ENCODE peak calls at places on chromosomes 2 and 18, in six cellular contexts. One of them, this sample, is unnamed. For H3K9me3, the result is how much of the 10 kb centered on the place peaks cover.

GRCh38 chr2:63425079-63425416 is 163.2 kb downstream of the WDPCP start:
- DNase-seq in thoracic aorta: no peak
- DNase-seq in HepG2: no peak
- DNase-seq in heart right ventricle: no peak
- DNase-seq in A549: no peak
- DNase-seq in fibroblast of lung: no peak
- DNase-seq in this sample: no peak

GRCh38 chr2:198630384-198630783 is 826.0 kb downstream of the PLCL1 start:
- DNase-seq in thoracic aorta: no peak
- DNase-seq in HepG2: no peak
- DNase-seq in heart right ventricle: no peak
- DNase-seq in A549: no peak
- DNase-seq in fibroblast of lung: no peak
- DNase-seq in this sample: no peak

GRCh38 chr2:14420851-14421250 is 211.7 kb upstream of the LRATD1 start:
- DNase-seq in thoracic aorta: no peak
- DNase-seq in HepG2: no peak
- DNase-seq in heart right ventricle: no peak
- DNase-seq in A549: no peak
- DNase-seq in fibroblast of lung: peak
- DNase-seq in this sample: no peak

GRCh38 chr2:180291552-180292421 is 284.7 kb upstream of the CWC22 start:
- DNase-seq in thoracic aorta: no peak
- DNase-seq in HepG2: no peak
- DNase-seq in heart right ventricle: no peak
- DNase-seq in A549: peak
- DNase-seq in fibroblast of lung: peak
- DNase-seq in this sample: no peak

GRCh38 chr2:237223208-237223861 is 137.6 kb downstream of the COPS8 start:
- DNase-seq in thoracic aorta: peak
- DNase-seq in HepG2: no peak
- DNase-seq in heart right ventricle: no peak
- DNase-seq in A549: peak
- DNase-seq in fibroblast of lung: peak
- DNase-seq in this sample: no peak

GRCh38 chr2:43898134-43898957 is 59.6 kb downstream of the ABCG8 start:
- DNase-seq in thoracic aorta: no peak
- DNase-seq in HepG2: peak
- DNase-seq in heart right ventricle: no peak
- DNase-seq in A549: peak
- DNase-seq in fibroblast of lung: no peak
- DNase-seq in this sample: peak

GRCh38 chr2:168490015-168490874 is 34.2 kb downstream of the CERS6 start:
- DNase-seq in thoracic aorta: no peak
- DNase-seq in HepG2: peak
- DNase-seq in heart right ventricle: no peak
- DNase-seq in A549: peak
- DNase-seq in fibroblast of lung: peak
- DNase-seq in this sample: no peak

GRCh38 chr18:50623694-50624352 is 63.9 kb downstream of the MAPK4 start:
- DNase-seq in thoracic aorta: no peak
- DNase-seq in HepG2: no peak
- DNase-seq in heart right ventricle: no peak
- DNase-seq in A549: no peak
- DNase-seq in fibroblast of lung: no peak
- DNase-seq in this sample: no peak

GRCh38 chr2:146764301-146764700 is 1080.5 kb upstream of the ACVR2A start:
- DNase-seq in thoracic aorta: no peak
- DNase-seq in HepG2: no peak
- DNase-seq in heart right ventricle: no peak
- DNase-seq in A549: no peak
- DNase-seq in fibroblast of lung: peak
- DNase-seq in this sample: no peak

GRCh38 chr2:241764272-241765241 is 12.1 kb upstream of the GAL3ST2 start:
- DNase-seq in thoracic aorta: no peak
- DNase-seq in HepG2: no peak
- DNase-seq in heart right ventricle: no peak
- DNase-seq in A549: no peak
- DNase-seq in fibroblast of lung: no peak
- DNase-seq in this sample: no peak

GRCh38 chr2:219207254-219207883 is 787 bp downstream of the ZFAND2B start:
- DNase-seq in thoracic aorta: no peak
- DNase-seq in HepG2: no peak
- DNase-seq in heart right ventricle: no peak
- DNase-seq in A549: no peak
- DNase-seq in fibroblast of lung: no peak
- DNase-seq in this sample: no peak

GRCh38 chr2:27954771-27955384 is 64.3 kb downstream of the BABAM2 start:
- DNase-seq in thoracic aorta: peak
- DNase-seq in HepG2: peak
- DNase-seq in heart right ventricle: peak
- DNase-seq in A549: peak
- DNase-seq in fibroblast of lung: peak
- DNase-seq in this sample: peak

GRCh38 chr18:58143391-58143790 is 99.4 kb downstream of the NEDD4L start:
- DNase-seq in thoracic aorta: no peak
- DNase-seq in HepG2: no peak
- DNase-seq in heart right ventricle: no peak
- DNase-seq in A549: no peak
- DNase-seq in fibroblast of lung: no peak
- DNase-seq in this sample: no peak

GRCh38 chr2:53787255-53787910 is 539 bp downstream of the ERLEC1 start:
- DNase-seq in thoracic aorta: no peak
- DNase-seq in HepG2: peak
- DNase-seq in heart right ventricle: no peak
- DNase-seq in A549: no peak
- DNase-seq in fibroblast of lung: peak
- DNase-seq in this sample: no peak

GRCh38 chr2:234249873-234250272 is 199.4 kb downstream of the SPP2 start:
- DNase-seq in thoracic aorta: no peak
- DNase-seq in HepG2: no peak
- DNase-seq in heart right ventricle: no peak
- DNase-seq in A549: peak
- DNase-seq in fibroblast of lung: peak
- DNase-seq in this sample: no peak

GRCh38 chr2:202426751-202427150 is 50.6 kb downstream of the BMPR2 start:
- DNase-seq in thoracic aorta: no peak
- DNase-seq in HepG2: no peak
- DNase-seq in heart right ventricle: no peak
- DNase-seq in A549: no peak
- DNase-seq in fibroblast of lung: no peak
- DNase-seq in this sample: no peak

GRCh38 chr2:162198239-162198638 is 45.0 kb downstream of the FAP start:
- DNase-seq in thoracic aorta: no peak
- DNase-seq in HepG2: no peak
- DNase-seq in heart right ventricle: no peak
- DNase-seq in A549: no peak
- DNase-seq in fibroblast of lung: peak
- DNase-seq in this sample: no peak

GRCh38 chr2:19292007-19292406 is 66.4 kb downstream of the OSR1 start:
- DNase-seq in thoracic aorta: no peak
- DNase-seq in HepG2: no peak
- DNase-seq in heart right ventricle: no peak
- DNase-seq in A549: no peak
- DNase-seq in fibroblast of lung: no peak
- DNase-seq in this sample: no peak

GRCh38 chr18:14917311-14917710 is 169.3 kb downstream of the ANKRD30B start:
- DNase-seq in thoracic aorta: no peak
- DNase-seq in HepG2: no peak
- DNase-seq in heart right ventricle: no peak
- DNase-seq in A549: no peak
- DNase-seq in fibroblast of lung: no peak
- DNase-seq in this sample: no peak
- H3K9me3 ChIP-seq in thoracic aorta: under half
- H3K9me3 ChIP-seq in HepG2: under half
- H3K9me3 ChIP-seq in heart right ventricle: under half
- H3K9me3 ChIP-seq in A549: under half
- H3K9me3 ChIP-seq in fibroblast of lung: under half
- H3K9me3 ChIP-seq in this sample: under half

GRCh38 chr18:78890388-78890787 is 89.2 kb upstream of the SALL3 start:
- DNase-seq in thoracic aorta: no peak
- DNase-seq in HepG2: no peak
- DNase-seq in heart right ventricle: no peak
- DNase-seq in A549: no peak
- DNase-seq in fibroblast of lung: no peak
- DNase-seq in this sample: no peak

GRCh38 chr18:78892721-78893120 is 86.9 kb upstream of the SALL3 start:
- DNase-seq in thoracic aorta: no peak
- DNase-seq in HepG2: no peak
- DNase-seq in heart right ventricle: no peak
- DNase-seq in A549: no peak
- DNase-seq in fibroblast of lung: no peak
- DNase-seq in this sample: no peak

GRCh38 chr18:78892201-78892600 is 87.4 kb upstream of the SALL3 start:
- DNase-seq in thoracic aorta: no peak
- DNase-seq in HepG2: no peak
- DNase-seq in heart right ventricle: no peak
- DNase-seq in A549: no peak
- DNase-seq in fibroblast of lung: no peak
- DNase-seq in this sample: no peak

GRCh38 chr18:78891185-78891762 is 88.3 kb upstream of the SALL3 start:
- DNase-seq in thoracic aorta: no peak
- DNase-seq in HepG2: no peak
- DNase-seq in heart right ventricle: no peak
- DNase-seq in A549: no peak
- DNase-seq in fibroblast of lung: no peak
- DNase-seq in this sample: no peak

GRCh38 chr18:78889250-78889649 is 90.4 kb upstream of the SALL3 start:
- DNase-seq in thoracic aorta: no peak
- DNase-seq in HepG2: no peak
- DNase-seq in heart right ventricle: no peak
- DNase-seq in A549: no peak
- DNase-seq in fibroblast of lung: no peak
- DNase-seq in this sample: no peak
- H3K9me3 ChIP-seq in thoracic aorta: under half
- H3K9me3 ChIP-seq in HepG2: under half
- H3K9me3 ChIP-seq in heart right ventricle: under half
- H3K9me3 ChIP-seq in A549: under half
- H3K9me3 ChIP-seq in fibroblast of lung: under half
- H3K9me3 ChIP-seq in this sample: under half

GRCh38 chr18:70627100-70627802 is 338.4 kb downstream of the SOCS6 start:
- DNase-seq in thoracic aorta: no peak
- DNase-seq in HepG2: no peak
- DNase-seq in heart right ventricle: no peak
- DNase-seq in A549: no peak
- DNase-seq in fibroblast of lung: no peak
- DNase-seq in this sample: no peak

GRCh38 chr18:70623106-70623505 is 334.3 kb downstream of the SOCS6 start:
- DNase-seq in thoracic aorta: no peak
- DNase-seq in HepG2: no peak
- DNase-seq in heart right ventricle: no peak
- DNase-seq in A549: no peak
- DNase-seq in fibroblast of lung: no peak
- DNase-seq in this sample: no peak

GRCh38 chr18:70620837-70621612 is 332.2 kb downstream of the SOCS6 start:
- DNase-seq in thoracic aorta: no peak
- DNase-seq in HepG2: no peak
- DNase-seq in heart right ventricle: no peak
- DNase-seq in A549: no peak
- DNase-seq in fibroblast of lung: no peak
- DNase-seq in this sample: no peak

GRCh38 chr18:70621710-70622109 is 332.9 kb downstream of the SOCS6 start:
- DNase-seq in thoracic aorta: no peak
- DNase-seq in HepG2: no peak
- DNase-seq in heart right ventricle: no peak
- DNase-seq in A549: no peak
- DNase-seq in fibroblast of lung: no peak
- DNase-seq in this sample: peak
- H3K9me3 ChIP-seq in thoracic aorta: under half
- H3K9me3 ChIP-seq in HepG2: under half
- H3K9me3 ChIP-seq in heart right ventricle: under half
- H3K9me3 ChIP-seq in A549: under half
- H3K9me3 ChIP-seq in fibroblast of lung: under half
- H3K9me3 ChIP-seq in this sample: under half

DNA sequence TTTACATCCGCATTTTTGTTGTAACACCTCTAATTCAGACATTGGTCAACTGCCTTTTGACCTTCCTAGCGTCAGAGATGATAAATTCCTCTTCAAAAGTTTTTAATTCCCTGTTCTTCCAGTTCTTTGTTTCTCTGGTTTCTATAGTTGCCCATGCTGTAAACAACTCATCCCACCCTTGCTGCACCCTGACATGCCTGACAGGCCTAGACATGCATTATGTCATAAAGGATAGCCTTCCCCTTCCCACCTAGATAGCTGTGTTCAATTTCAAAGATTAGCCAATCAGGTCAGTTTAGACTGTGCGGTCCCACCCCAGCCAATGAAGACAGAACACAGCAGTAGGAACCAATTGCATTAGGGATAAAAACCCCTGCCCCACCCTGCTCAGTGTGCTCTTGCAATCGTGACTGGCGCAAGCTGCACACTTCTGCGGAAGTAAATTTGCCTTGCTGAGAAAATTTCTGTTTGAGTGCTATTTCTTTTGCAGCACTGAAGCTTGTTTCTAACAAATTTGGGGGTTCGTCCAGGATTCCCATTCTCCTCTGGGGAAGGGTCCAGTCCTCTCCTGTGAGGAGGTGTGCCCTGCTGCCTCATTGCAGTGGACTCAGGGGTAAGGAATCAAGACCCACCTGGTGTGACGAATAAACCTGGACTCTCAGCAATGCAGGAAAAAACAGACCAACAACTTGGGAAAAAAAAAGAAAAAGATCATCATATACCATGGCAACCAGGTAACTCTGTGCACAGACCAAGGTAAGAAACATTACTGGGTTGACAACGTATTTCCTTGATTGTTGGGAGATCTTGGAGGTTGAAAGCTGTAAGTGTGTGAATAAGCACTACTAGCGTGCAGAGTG is 9.1 kb upstream of the SAP130 start:
- DNase-seq in thoracic aorta: no peak
- DNase-seq in HepG2: no peak
- DNase-seq in heart right ventricle: no peak
- DNase-seq in A549: no peak
- DNase-seq in fibroblast of lung: no peak
- DNase-seq in this sample: no peak
- H3K9me3 ChIP-seq in thoracic aorta: under half
- H3K9me3 ChIP-seq in HepG2: under half
- H3K9me3 ChIP-seq in heart right ventricle: under half
- H3K9me3 ChIP-seq in A549: half or more
- H3K9me3 ChIP-seq in fibroblast of lung: under half
- H3K9me3 ChIP-seq in this sample: under half

GRCh38 chr2:188684795-188685194 is 289.4 kb upstream of the COL3A1 start:
- DNase-seq in thoracic aorta: no peak
- DNase-seq in HepG2: no peak
- DNase-seq in heart right ventricle: no peak
- DNase-seq in A549: no peak
- DNase-seq in fibroblast of lung: no peak
- DNase-seq in this sample: no peak
- H3K9me3 ChIP-seq in thoracic aorta: under half
- H3K9me3 ChIP-seq in HepG2: under half
- H3K9me3 ChIP-seq in heart right ventricle: under half
- H3K9me3 ChIP-seq in A549: under half
- H3K9me3 ChIP-seq in fibroblast of lung: under half
- H3K9me3 ChIP-seq in this sample: under half

GRCh38 chr18:9293948-9294347 is 40.6 kb upstream of the TWSG1 start:
- DNase-seq in thoracic aorta: no peak
- DNase-seq in HepG2: no peak
- DNase-seq in heart right ventricle: no peak
- DNase-seq in A549: no peak
- DNase-seq in fibroblast of lung: no peak
- DNase-seq in this sample: no peak
- H3K9me3 ChIP-seq in thoracic aorta: under half
- H3K9me3 ChIP-seq in HepG2: under half
- H3K9me3 ChIP-seq in heart right ventricle: under half
- H3K9me3 ChIP-seq in A549: under half
- H3K9me3 ChIP-seq in fibroblast of lung: under half
- H3K9me3 ChIP-seq in this sample: under half

GRCh38 chr18:23967321-23968089 is 47.0 kb upstream of the TTC39C start:
- DNase-seq in thoracic aorta: no peak
- DNase-seq in HepG2: no peak
- DNase-seq in heart right ventricle: no peak
- DNase-seq in A549: no peak
- DNase-seq in fibroblast of lung: no peak
- DNase-seq in this sample: no peak
- H3K9me3 ChIP-seq in thoracic aorta: under half
- H3K9me3 ChIP-seq in HepG2: under half
- H3K9me3 ChIP-seq in heart right ventricle: under half
- H3K9me3 ChIP-seq in A549: under half
- H3K9me3 ChIP-seq in fibroblast of lung: under half
- H3K9me3 ChIP-seq in this sample: under half

This sample was measured in left lung.